ENCODE peak calls at places on chromosomes 6 and 20, in eight cellular contexts. Q is HCT116; T is ovary; S is psoas muscle; G is H9; V is colonic mucosa; X is CD4-positive, CD25-positive, alpha-beta regulatory T cell; F is breast epithelium. L is an unnamed sample. For H3K9me3 and H3K4me1, the result is how much of the 10 kb centered on the place peaks cover.

GRCh38 chr6:113558966-113559365 is 298.2 kb upstream of the MARCKS start:
- DNase-seq in Q (no peak), T (no peak), S (no peak), G (no peak), V (no peak), X (no peak), F (no peak), L (no peak)

GRCh38 chr6:26056583-26057350 is 30.5 kb upstream of the HFE start:
- DNase-seq in Q (no peak), T (peak), S (no peak), G (no peak), V (peak), X (peak), F (peak), L (no peak)

GRCh38 chr6:16576391-16577368 is 184.6 kb downstream of the ATXN1 start:
- DNase-seq in Q (no peak), T (no peak), S (no peak), G (no peak), V (peak), X (no peak), F (no peak), L (no peak)

GRCh38 chr6:169296170-169296569 is 42.5 kb upstream of the THBS2 start:
- DNase-seq in Q (no peak), T (no peak), S (no peak), G (no peak), V (no peak), X (no peak), F (no peak), L (no peak)

GRCh38 chr6:43972179-43972914 is 154.9 kb downstream of the MRPL14 start:
- DNase-seq in Q (no peak), T (no peak), S (no peak), G (peak), V (no peak), X (no peak), F (no peak), L (no peak)

GRCh38 chr6:44051516-44051915 is 75.7 kb downstream of the MRPL14 start:
- DNase-seq in Q (no peak), T (no peak), S (no peak), G (no peak), V (no peak), X (no peak), F (no peak), L (no peak)

GRCh38 chr6:156826290-156826955 is 49.2 kb downstream of the ARID1B start:
- DNase-seq in Q (no peak), T (no peak), S (no peak), G (no peak), V (no peak), X (no peak), F (no peak), L (peak)

GRCh38 chr6:32627831-32628230 is 9.4 kb upstream of the HLA-DQA1 start:
- DNase-seq in Q (no peak), T (no peak), S (no peak), G (peak), V (no peak), X (no peak), F (no peak), L (no peak)

GRCh38 chr6:168007592-168008338 is 10.3 kb downstream of the KIF25 start:
- DNase-seq in Q (peak), T (no peak), S (no peak), G (no peak), V (no peak), X (no peak), F (peak), L (peak)

GRCh38 chr6:45305546-45305945 is 22.6 kb upstream of the RUNX2 start:
- DNase-seq in Q (no peak), T (no peak), S (no peak), G (no peak), V (no peak), X (no peak), F (no peak), L (no peak)

GRCh38 chr20:37559312-37560027 is 31.8 kb upstream of the BLCAP start:
- DNase-seq in Q (no peak), T (no peak), S (no peak), G (no peak), V (no peak), X (no peak), F (no peak), L (no peak)

GRCh38 chr6:78436335-78436734 is 431.0 kb upstream of the IRAK1BP1 start:
- DNase-seq in Q (peak), T (no peak), S (no peak), G (no peak), V (no peak), X (no peak), F (no peak), L (no peak)

GRCh38 chr6:95660544-95660943 is 83.2 kb downstream of the MANEA start:
- DNase-seq in Q (no peak), T (no peak), S (no peak), G (no peak), V (no peak), X (no peak), F (no peak), L (no peak)

GRCh38 chr6:129671442-129672344 is 38.3 kb downstream of the ARHGAP18 start:
- DNase-seq in Q (no peak), T (no peak), S (peak), G (no peak), V (no peak), X (peak), F (no peak), L (peak)

GRCh38 chr20:56322661-56323060 is 36.1 kb upstream of the FAM210B start:
- DNase-seq in Q (no peak), T (no peak), S (no peak), G (no peak), V (no peak), X (no peak), F (no peak), L (no peak)

GRCh38 chr6:107386340-107386739 is 73.0 kb downstream of the PDSS2 start:
- DNase-seq in Q (no peak), T (no peak), S (no peak), G (no peak), V (no peak), X (no peak), F (no peak), L (no peak)

GRCh38 chr20:37345339-37346231 is at the start of gene SRC:
- DNase-seq in Q (no peak), T (peak), S (peak), G (peak), V (peak), X (peak), F (peak), L (peak)

GRCh38 chr20:24951536-24952047 is 2.5 kb downstream of the CST7 start:
- DNase-seq in Q (no peak), T (no peak), S (no peak), G (peak), V (no peak), X (no peak), F (no peak), L (no peak)

GRCh38 chr20:19889011-19889953 is 127.9 kb upstream of the NAA20 start:
- DNase-seq in Q (no peak), T (peak), S (peak), G (no peak), V (peak), X (no peak), F (peak), L (no peak)

GRCh38 chr20:38060536-38060935 is 27.0 kb downstream of the RPRD1B start:
- DNase-seq in Q (no peak), T (no peak), S (no peak), G (peak), V (no peak), X (no peak), F (no peak), L (no peak)

DNA sequence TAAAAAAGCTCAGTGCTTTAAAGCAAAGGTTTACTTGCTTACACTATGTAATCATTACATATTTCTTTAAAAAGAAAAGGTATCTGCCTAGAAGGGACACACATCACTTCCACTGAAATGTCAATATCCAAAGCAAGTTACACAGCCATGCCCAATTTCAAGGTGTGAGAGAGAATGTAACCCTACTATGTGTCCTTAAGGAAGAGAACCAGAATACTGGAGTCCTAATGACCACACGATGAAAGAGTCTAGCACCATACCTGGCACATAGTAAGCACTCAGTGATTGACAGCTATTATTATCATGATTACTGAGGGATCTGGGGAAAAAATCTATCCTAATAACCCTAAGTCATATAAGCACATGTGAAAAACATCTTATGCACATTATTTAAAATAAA is 10.4 kb downstream of the CHD6 start:
- DNase-seq in Q (no peak), T (no peak), S (no peak), G (no peak), V (no peak), X (no peak), F (no peak), L (no peak)
- H3K9me3 ChIP-seq in Q (under half), T (under half), S (under half), G (under half), V (under half), X (under half), F (under half), L (under half)

GRCh38 chr6:118509009-118509617 is 39.0 kb upstream of the PLN start:
- DNase-seq in Q (peak), T (no peak), S (no peak), G (no peak), V (no peak), X (peak), F (no peak), L (no peak)

GRCh38 chr6:118511930-118512715 is 36.0 kb upstream of the PLN start:
- DNase-seq in Q (no peak), T (no peak), S (no peak), G (no peak), V (no peak), X (no peak), F (no peak), L (no peak)

GRCh38 chr6:118514689-118515088 is 33.4 kb upstream of the PLN start:
- DNase-seq in Q (no peak), T (no peak), S (peak), G (no peak), V (no peak), X (no peak), F (no peak), L (no peak)
- H3K4me1 ChIP-seq in Q (under half), T (under half), S (under half), G (under half), V (under half), X (under half), F (under half), L (under half)

GRCh38 chr6:152271681-152272464 is 365.3 kb downstream of the SYNE1 start:
- DNase-seq in Q (no peak), T (peak), S (no peak), G (no peak), V (no peak), X (no peak), F (peak), L (no peak)
- H3K27ac ChIP-seq in Q (no peak), T (peak), S (peak), G (no peak), V (peak), X (peak), F (peak), L (peak)

DNA sequence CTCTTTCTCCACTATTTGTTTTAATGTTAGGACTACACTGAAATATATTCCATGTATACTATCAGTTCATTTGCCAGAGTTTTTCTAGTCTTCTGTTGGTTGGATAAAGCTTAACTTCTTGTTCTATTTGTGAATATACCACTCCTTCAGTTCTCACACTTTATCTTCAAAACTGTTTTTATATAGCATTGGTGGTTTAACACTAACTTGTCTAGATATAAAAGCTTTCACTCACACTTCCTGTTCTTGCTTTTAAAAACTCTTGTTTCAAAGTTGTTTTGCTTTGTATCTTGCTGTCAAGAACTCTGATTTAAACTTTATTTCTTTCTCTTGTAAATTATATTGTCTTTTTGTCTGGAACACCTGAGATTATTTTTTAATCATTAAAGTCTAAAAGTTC is 226.8 kb upstream of the TENT5A start:
- DNase-seq in Q (no peak), T (no peak), S (no peak), G (no peak), V (no peak), X (no peak), F (no peak), L (no peak)
- H3K9me3 ChIP-seq in Q (under half), T (under half), S (under half), G (under half), V (under half), X (under half), F (under half), L (under half)

GRCh38 chr20:44204832-44205215 is 5.7 kb downstream of the OSER1 start:
- DNase-seq in Q (no peak), T (no peak), S (no peak), G (no peak), V (no peak), X (no peak), F (no peak), L (no peak)
- H3K4me1 ChIP-seq in Q (half or more), T (under half), S (half or more), G (under half), V (under half), X (under half), F (under half), L (under half)

GRCh38 chr6:144647971-144648651 is 363.0 kb downstream of the UTRN start:
- DNase-seq in Q (no peak), T (no peak), S (no peak), G (no peak), V (no peak), X (no peak), F (no peak), L (no peak)

GRCh38 chr6:144644776-144645175 is 359.6 kb downstream of the UTRN start:
- DNase-seq in Q (no peak), T (no peak), S (no peak), G (no peak), V (no peak), X (no peak), F (no peak), L (no peak)

GRCh38 chr6:144649085-144649484 is 363.9 kb downstream of the UTRN start:
- DNase-seq in Q (no peak), T (no peak), S (no peak), G (no peak), V (no peak), X (no peak), F (no peak), L (no peak)

GRCh38 chr6:144647406-144647964 is 362.4 kb downstream of the UTRN start:
- DNase-seq in Q (no peak), T (no peak), S (no peak), G (no peak), V (no peak), X (no peak), F (no peak), L (no peak)

DNA sequence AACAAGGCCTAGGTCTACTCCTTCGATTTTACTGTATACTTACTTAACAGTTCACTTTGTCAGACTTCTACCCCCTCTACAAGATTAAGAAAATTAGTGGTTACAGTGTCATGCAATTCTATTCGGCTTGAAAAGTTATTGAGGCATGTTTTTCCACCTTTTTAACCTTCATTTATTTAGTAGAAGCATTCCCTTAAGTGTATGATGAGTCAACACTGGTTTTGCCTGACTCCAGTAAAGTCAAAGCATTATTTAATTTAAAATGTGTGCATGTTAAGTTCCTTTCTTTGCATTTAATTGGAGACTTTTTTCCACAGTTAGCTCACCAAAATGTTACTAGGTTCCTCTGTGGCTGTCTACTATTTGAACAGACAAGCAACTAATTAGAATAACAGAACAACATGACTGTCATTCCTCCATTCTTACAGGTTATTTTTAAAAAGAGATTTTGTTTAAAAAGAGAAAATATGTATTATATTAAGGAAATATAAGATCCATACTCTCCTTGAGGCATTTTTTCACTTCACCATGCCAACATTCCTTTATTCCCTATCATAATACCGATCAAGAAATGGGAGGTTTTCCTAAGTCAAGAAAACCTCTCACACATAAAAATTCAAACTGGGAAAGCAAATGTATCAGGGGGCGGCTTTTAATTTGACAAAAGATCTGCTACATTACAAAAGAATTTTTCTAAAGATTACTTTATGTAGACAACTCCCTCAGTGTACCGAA is 361.1 kb downstream of the UTRN start:
- DNase-seq in Q (no peak), T (no peak), S (no peak), G (no peak), V (no peak), X (no peak), F (no peak), L (no peak)
- H3K27ac ChIP-seq in Q (no peak), T (no peak), S (no peak), G (peak), V (no peak), X (no peak), F (no peak), L (no peak)